ENCODE peak calls at places on chromosomes 1 and 21, in eight cellular contexts. One of them, this sample, is unnamed.

GRCh38 chr1:24109686-24110475 is 2.1 kb downstream of the MYOM3 start:
- DNase-seq in NK-92 treated with Interleukin-12 subunit alpha and Interleukin-12 subunit beta, amount 100 ng/mL, for 24 hours: no peak
- DNase-seq in pancreas: peak; percentile 52
- DNase-seq in NCI-H146: no peak
- DNase-seq in iris pigment epithelial cell: no peak
- DNase-seq in ELR: no peak
- DNase-seq in amygdala: no peak
- DNase-seq in germinal center: no peak
- DNase-seq in this sample: no peak

GRCh38 chr1:8294170-8294697 is 23.7 kb upstream of the SLC45A1 start:
- DNase-seq in NK-92 treated with Interleukin-12 subunit alpha and Interleukin-12 subunit beta, amount 100 ng/mL, for 24 hours: no peak
- DNase-seq in pancreas: no peak
- DNase-seq in NCI-H146: no peak
- DNase-seq in iris pigment epithelial cell: no peak
- DNase-seq in ELR: no peak
- DNase-seq in amygdala: no peak
- DNase-seq in germinal center: no peak
- DNase-seq in this sample: no peak

GRCh38 chr21:42465008-42465878 is 30.8 kb downstream of the RSPH1 start:
- DNase-seq in NK-92 treated with Interleukin-12 subunit alpha and Interleukin-12 subunit beta, amount 100 ng/mL, for 24 hours: no peak
- DNase-seq in pancreas: no peak
- DNase-seq in NCI-H146: no peak
- DNase-seq in iris pigment epithelial cell: no peak
- DNase-seq in ELR: no peak
- DNase-seq in amygdala: no peak
- DNase-seq in germinal center: peak; percentile 32
- DNase-seq in this sample: no peak

GRCh38 chr1:159913451-159914192 is 11.7 kb downstream of the TAGLN2 start:
- DNase-seq in NK-92 treated with Interleukin-12 subunit alpha and Interleukin-12 subunit beta, amount 100 ng/mL, for 24 hours: no peak
- DNase-seq in pancreas: peak; percentile 65
- DNase-seq in NCI-H146: no peak
- DNase-seq in iris pigment epithelial cell: no peak
- DNase-seq in ELR: peak; percentile 15
- DNase-seq in amygdala: no peak
- DNase-seq in germinal center: no peak
- DNase-seq in this sample: no peak

GRCh38 chr1:92653605-92654381 is 131.1 kb downstream of the EVI5 start:
- DNase-seq in NK-92 treated with Interleukin-12 subunit alpha and Interleukin-12 subunit beta, amount 100 ng/mL, for 24 hours: no peak
- DNase-seq in pancreas: no peak
- DNase-seq in NCI-H146: no peak
- DNase-seq in iris pigment epithelial cell: no peak
- DNase-seq in ELR: no peak
- DNase-seq in amygdala: no peak
- DNase-seq in germinal center: no peak
- DNase-seq in this sample: no peak

GRCh38 chr1:32791881-32792280 is 25.3 kb downstream of the YARS1 start:
- DNase-seq in NK-92 treated with Interleukin-12 subunit alpha and Interleukin-12 subunit beta, amount 100 ng/mL, for 24 hours: no peak
- DNase-seq in pancreas: no peak
- DNase-seq in NCI-H146: no peak
- DNase-seq in iris pigment epithelial cell: peak; percentile 55
- DNase-seq in ELR: peak; percentile 65
- DNase-seq in amygdala: no peak
- DNase-seq in germinal center: no peak
- DNase-seq in this sample: no peak

GRCh38 chr1:115176189-115176588 is 86.9 kb upstream of the TSPAN2 start:
- DNase-seq in NK-92 treated with Interleukin-12 subunit alpha and Interleukin-12 subunit beta, amount 100 ng/mL, for 24 hours: no peak
- DNase-seq in pancreas: no peak
- DNase-seq in NCI-H146: no peak
- DNase-seq in iris pigment epithelial cell: no peak
- DNase-seq in ELR: no peak
- DNase-seq in amygdala: no peak
- DNase-seq in germinal center: no peak
- DNase-seq in this sample: no peak

GRCh38 chr1:33161061-33161681 is 20.7 kb downstream of the TRIM62 start:
- DNase-seq in NK-92 treated with Interleukin-12 subunit alpha and Interleukin-12 subunit beta, amount 100 ng/mL, for 24 hours: no peak
- DNase-seq in pancreas: no peak
- DNase-seq in NCI-H146: peak; percentile 89
- DNase-seq in iris pigment epithelial cell: peak; percentile 70
- DNase-seq in ELR: no peak
- DNase-seq in amygdala: peak; percentile 78
- DNase-seq in germinal center: no peak
- DNase-seq in this sample: no peak

GRCh38 chr1:39102537-39103320 is 76.6 kb downstream of the NDUFS5 start:
- DNase-seq in NK-92 treated with Interleukin-12 subunit alpha and Interleukin-12 subunit beta, amount 100 ng/mL, for 24 hours: no peak
- DNase-seq in pancreas: no peak
- DNase-seq in NCI-H146: peak; percentile 48
- DNase-seq in iris pigment epithelial cell: peak; percentile 81
- DNase-seq in ELR: peak; percentile 85
- DNase-seq in amygdala: peak; percentile 51
- DNase-seq in germinal center: peak; percentile 71
- DNase-seq in this sample: no peak

GRCh38 chr21:27505516-27505915 is 538.6 kb upstream of the ADAMTS5 start:
- DNase-seq in NK-92 treated with Interleukin-12 subunit alpha and Interleukin-12 subunit beta, amount 100 ng/mL, for 24 hours: no peak
- DNase-seq in pancreas: no peak
- DNase-seq in NCI-H146: no peak
- DNase-seq in iris pigment epithelial cell: peak; percentile 63
- DNase-seq in ELR: peak; percentile 40
- DNase-seq in amygdala: no peak
- DNase-seq in germinal center: no peak
- DNase-seq in this sample: no peak

GRCh38 chr1:156618853-156619581 is at the start of gene HAPLN2:
- DNase-seq in NK-92 treated with Interleukin-12 subunit alpha and Interleukin-12 subunit beta, amount 100 ng/mL, for 24 hours: no peak
- DNase-seq in pancreas: no peak
- DNase-seq in NCI-H146: peak; percentile 44
- DNase-seq in iris pigment epithelial cell: no peak
- DNase-seq in ELR: peak; percentile 42
- DNase-seq in amygdala: peak; percentile 78
- DNase-seq in germinal center: no peak
- DNase-seq in this sample: no peak

GRCh38 chr1:110068646-110069301 is 1.7 kb downstream of the ALX3 start:
- DNase-seq in NK-92 treated with Interleukin-12 subunit alpha and Interleukin-12 subunit beta, amount 100 ng/mL, for 24 hours: no peak
- DNase-seq in pancreas: no peak
- DNase-seq in NCI-H146: no peak
- DNase-seq in iris pigment epithelial cell: no peak
- DNase-seq in ELR: no peak
- DNase-seq in amygdala: no peak
- DNase-seq in germinal center: peak; percentile 47
- DNase-seq in this sample: no peak

GRCh38 chr1:1014896-1015681 is 1.8 kb downstream of the ISG15 start:
- DNase-seq in NK-92 treated with Interleukin-12 subunit alpha and Interleukin-12 subunit beta, amount 100 ng/mL, for 24 hours: peak; percentile 23
- DNase-seq in pancreas: peak; percentile 51
- DNase-seq in NCI-H146: no peak
- DNase-seq in iris pigment epithelial cell: no peak
- DNase-seq in ELR: peak; percentile 62
- DNase-seq in amygdala: no peak
- DNase-seq in germinal center: no peak
- DNase-seq in this sample: no peak

GRCh38 chr1:234533975-234534876 is 55.2 kb upstream of the TARBP1 start:
- DNase-seq in NK-92 treated with Interleukin-12 subunit alpha and Interleukin-12 subunit beta, amount 100 ng/mL, for 24 hours: no peak
- DNase-seq in pancreas: peak; percentile 76
- DNase-seq in NCI-H146: peak; percentile 44
- DNase-seq in iris pigment epithelial cell: peak; percentile 99
- DNase-seq in ELR: no peak
- DNase-seq in amygdala: peak; percentile 76
- DNase-seq in germinal center: no peak
- DNase-seq in this sample: no peak

GRCh38 chr1:110218739-110219138 is 8.6 kb downstream of the KCNC4 start:
- DNase-seq in NK-92 treated with Interleukin-12 subunit alpha and Interleukin-12 subunit beta, amount 100 ng/mL, for 24 hours: no peak
- DNase-seq in pancreas: no peak
- DNase-seq in NCI-H146: no peak
- DNase-seq in iris pigment epithelial cell: no peak
- DNase-seq in ELR: peak; percentile 14
- DNase-seq in amygdala: no peak
- DNase-seq in germinal center: no peak
- DNase-seq in this sample: no peak

GRCh38 chr21:27528697-27529096 is 561.8 kb upstream of the ADAMTS5 start:
- DNase-seq in NK-92 treated with Interleukin-12 subunit alpha and Interleukin-12 subunit beta, amount 100 ng/mL, for 24 hours: no peak
- DNase-seq in pancreas: no peak
- DNase-seq in NCI-H146: no peak
- DNase-seq in iris pigment epithelial cell: peak; percentile 29
- DNase-seq in ELR: peak; percentile 30
- DNase-seq in amygdala: no peak
- DNase-seq in germinal center: no peak
- DNase-seq in this sample: no peak

GRCh38 chr1:228977741-228978140 is 242.5 kb downstream of the RHOU start:
- DNase-seq in NK-92 treated with Interleukin-12 subunit alpha and Interleukin-12 subunit beta, amount 100 ng/mL, for 24 hours: no peak
- DNase-seq in pancreas: no peak
- DNase-seq in NCI-H146: no peak
- DNase-seq in iris pigment epithelial cell: no peak
- DNase-seq in ELR: no peak
- DNase-seq in amygdala: no peak
- DNase-seq in germinal center: no peak
- DNase-seq in this sample: no peak

GRCh38 chr1:175512637-175513412 is 230.6 kb downstream of the TNR start:
- DNase-seq in NK-92 treated with Interleukin-12 subunit alpha and Interleukin-12 subunit beta, amount 100 ng/mL, for 24 hours: no peak
- DNase-seq in pancreas: no peak
- DNase-seq in NCI-H146: no peak
- DNase-seq in iris pigment epithelial cell: no peak
- DNase-seq in ELR: no peak
- DNase-seq in amygdala: no peak
- DNase-seq in germinal center: no peak
- DNase-seq in this sample: no peak

GRCh38 chr1:151946366-151946764 is 37.1 kb upstream of the THEM4 start:
- DNase-seq in NK-92 treated with Interleukin-12 subunit alpha and Interleukin-12 subunit beta, amount 100 ng/mL, for 24 hours: peak; percentile 44
- DNase-seq in pancreas: no peak
- DNase-seq in NCI-H146: no peak
- DNase-seq in iris pigment epithelial cell: peak; percentile 21
- DNase-seq in ELR: peak; percentile 84
- DNase-seq in amygdala: no peak
- DNase-seq in germinal center: no peak
- DNase-seq in this sample: no peak

GRCh38 chr1:68331117-68331865 is 99.0 kb upstream of the WLS start:
- DNase-seq in NK-92 treated with Interleukin-12 subunit alpha and Interleukin-12 subunit beta, amount 100 ng/mL, for 24 hours: peak; percentile 5
- DNase-seq in pancreas: no peak
- DNase-seq in NCI-H146: peak; percentile 39
- DNase-seq in iris pigment epithelial cell: peak; percentile 91
- DNase-seq in ELR: peak; percentile 98
- DNase-seq in amygdala: no peak
- DNase-seq in germinal center: no peak
- DNase-seq in this sample: no peak

This sample was measured in effector CD8-positive, alpha-beta T cell.